ENCODE peak calls at places on chromosomes 4 and X, in five cellular contexts. V, D, E, T and F are unnamed samples.

GRCh38 chr4:86482851-86483490 is 111.1 kb upstream of the PTPN13 start:
- DNase-seq in T (peak; percentile 79), V (no peak), D (no peak), E (no peak), F (peak; percentile 94)

GRCh38 chr4:55884093-55884850 is 30.8 kb downstream of the EXOC1 start:
- DNase-seq in E (no peak), D (no peak), V (no peak), T (no peak), F (peak; percentile 44)

GRCh38 chrX:93242897-93243296 is 430.5 kb downstream of the NAP1L3 start:
- DNase-seq in D (no peak), V (no peak), T (peak; percentile 4), E (no peak), F (no peak)

GRCh38 chr4:108247511-108248088 is 78.9 kb upstream of the LEF1 start:
- DNase-seq in V (no peak), E (no peak), D (no peak), T (peak; percentile 29), F (peak; percentile 69)

GRCh38 chr4:926538-926937 is 5.6 kb downstream of the GAK start:
- DNase-seq in E (no peak), V (peak; percentile 60), D (no peak), T (peak; percentile 65), F (peak; percentile 72)

GRCh38 chr4:111806331-111806730 is 338.9 kb upstream of the FAM241A start:
- DNase-seq in T (peak; percentile 44), E (no peak), V (no peak), D (no peak), F (peak; percentile 56)

GRCh38 chr4:83171640-83172039 is 57.1 kb upstream of the PLAC8 start:
- DNase-seq in D (no peak), E (no peak), T (no peak), V (no peak), F (no peak)

GRCh38 chr4:150896513-150896912 is 118.6 kb downstream of the LRBA start:
- DNase-seq in D (no peak), E (no peak), T (no peak), V (no peak), F (no peak)

GRCh38 chr4:177380730-177381287 is 61.4 kb downstream of the AGA start:
- DNase-seq in D (no peak), E (no peak), V (no peak), T (peak; percentile 69), F (peak; percentile 59)